ENCODE peak calls at places on chromosomes 4 and X, in ten cellular contexts. W is SK-MEL-5; C is kidney epithelial cell; G is nucleus accumbens; L is A172; Y is iPS-NIHi11; H is AG10803; K is activated CD4-positive, alpha-beta T cell treated with anti-CD3 and anti-CD28 coated beads, Interleukin-2, amount 50 U/mL, for 24 hours; Z is A673; T is GM12865. B is an unnamed sample.

GRCh38 chr4:68466185-68466584 is 18.9 kb downstream of the TMPRSS11E start:
- DNase-seq in W (peak), C (peak), G (no peak), L (peak), Y (no peak), H (peak), K (no peak), Z (no peak), T (no peak), B (no peak)

GRCh38 chrX:134599173-134599914 is 58.9 kb downstream of the PLAC1 start:
- DNase-seq in W (no peak), C (no peak), G (no peak), L (no peak), Y (no peak), H (peak), K (peak), Z (no peak), T (peak), B (no peak)

GRCh38 chr4:75107703-75108612 is 175.0 kb downstream of the PARM1 start:
- DNase-seq in W (no peak), C (no peak), G (no peak), L (no peak), Y (no peak), H (no peak), K (no peak), Z (no peak), T (no peak), B (no peak)

GRCh38 chr4:124804584-124804983 is 92.1 kb upstream of the ANKRD50 start:
- DNase-seq in W (no peak), C (no peak), G (no peak), L (no peak), Y (no peak), H (peak), K (no peak), Z (no peak), T (no peak), B (no peak)

GRCh38 chr4:55291227-55291629 is 54.8 kb upstream of the SRD5A3 start:
- DNase-seq in W (no peak), C (no peak), G (no peak), L (no peak), Y (no peak), H (peak), K (no peak), Z (no peak), T (no peak), B (no peak)

GRCh38 chr4:140790765-140791164 is 34.6 kb upstream of the TBC1D9 start:
- DNase-seq in W (no peak), C (no peak), G (no peak), L (peak), Y (no peak), H (no peak), K (no peak), Z (no peak), T (peak), B (peak)

GRCh38 chr4:144757969-144758368 is 112.0 kb downstream of the HHIP start:
- DNase-seq in W (no peak), C (no peak), G (no peak), L (no peak), Y (no peak), H (no peak), K (no peak), Z (no peak), T (no peak), B (no peak)

GRCh38 chr4:140654516-140654855 is 85.7 kb upstream of the UCP1 start:
- DNase-seq in W (no peak), C (no peak), G (no peak), L (no peak), Y (no peak), H (no peak), K (no peak), Z (no peak), T (no peak), B (no peak)

GRCh38 chr4:131337956-131338355 is 1811.1 kb upstream of the PCDH10 start:
- DNase-seq in W (no peak), C (no peak), G (no peak), L (no peak), Y (no peak), H (no peak), K (no peak), Z (no peak), T (no peak), B (no peak)

GRCh38 chrX:133697656-133698055 is 282.4 kb upstream of the GPC4 start:
- DNase-seq in W (no peak), C (no peak), G (no peak), L (no peak), Y (no peak), H (no peak), K (no peak), Z (no peak), T (no peak), B (no peak)

GRCh38 chr4:48970471-48970921 is 15.6 kb upstream of the CWH43 start:
- DNase-seq in W (peak), C (no peak), G (no peak), L (peak), Y (no peak), H (peak), K (no peak), Z (peak), T (no peak), B (peak)

GRCh38 chr4:17866790-17867189 is 56.0 kb downstream of the NCAPG start:
- DNase-seq in W (no peak), C (no peak), G (no peak), L (no peak), Y (no peak), H (no peak), K (no peak), Z (no peak), T (no peak), B (no peak)

GRCh38 chr4:25953740-25954139 is 39.7 kb downstream of the SMIM20 start:
- DNase-seq in W (no peak), C (no peak), G (no peak), L (peak), Y (no peak), H (no peak), K (no peak), Z (no peak), T (no peak), B (no peak)

GRCh38 chr4:147928400-147928799 is 196.5 kb downstream of the ARHGAP10 start:
- DNase-seq in W (no peak), C (no peak), G (no peak), L (no peak), Y (no peak), H (no peak), K (no peak), Z (peak), T (no peak), B (no peak)

GRCh38 chr4:13524504-13525243 is 19.6 kb downstream of the NKX3-2 start:
- DNase-seq in W (no peak), C (no peak), G (no peak), L (no peak), Y (no peak), H (peak), K (no peak), Z (no peak), T (no peak), B (no peak)

GRCh38 chrX:123989235-123989634 is 27.7 kb downstream of the STAG2 start:
- DNase-seq in W (no peak), C (no peak), G (no peak), L (no peak), Y (no peak), H (no peak), K (no peak), Z (no peak), T (no peak), B (no peak)

GRCh38 chr4:166064706-166065105 is 191.7 kb downstream of the TLL1 start:
- DNase-seq in W (no peak), C (no peak), G (no peak), L (no peak), Y (no peak), H (no peak), K (no peak), Z (no peak), T (no peak), B (no peak)

GRCh38 chr4:26161030-26161824 is 159.6 kb upstream of the RBPJ start:
- DNase-seq in W (peak), C (no peak), G (no peak), L (no peak), Y (peak), H (no peak), K (no peak), Z (no peak), T (peak), B (peak)

GRCh38 chr4:10589308-10589707 is 95.3 kb downstream of the CLNK start:
- DNase-seq in W (peak), C (no peak), G (no peak), L (no peak), Y (peak), H (no peak), K (no peak), Z (peak), T (no peak), B (no peak)

GRCh38 chr4:157012781-157013180 is 41.2 kb upstream of the PDGFC start:
- DNase-seq in W (no peak), C (no peak), G (no peak), L (peak), Y (no peak), H (peak), K (no peak), Z (no peak), T (no peak), B (no peak)

GRCh38 chr4:130849985-130850632 is 1754.2 kb downstream of the C4orf33 start:
- DNase-seq in W (no peak), C (no peak), G (no peak), L (no peak), Y (no peak), H (no peak), K (no peak), Z (peak), T (no peak), B (no peak)

GRCh38 chr4:3415471-3416141 is 26.2 kb upstream of the HGFAC start:
- DNase-seq in W (no peak), C (no peak), G (no peak), L (no peak), Y (peak), H (no peak), K (no peak), Z (no peak), T (no peak), B (no peak)

GRCh38 chrX:113470166-113470565 is 629.5 kb upstream of the AMOT start:
- DNase-seq in W (no peak), C (no peak), G (no peak), L (no peak), Y (no peak), H (no peak), K (no peak), Z (no peak), T (no peak), B (no peak)

GRCh38 chrX:109840585-109840984 is 107.5 kb upstream of the ACSL4 start:
- DNase-seq in W (peak), C (peak), G (peak), L (peak), Y (no peak), H (peak), K (peak), Z (peak), T (no peak), B (peak)

GRCh38 chr4:42605264-42605663 is 51.6 kb downstream of the ATP8A1 start:
- DNase-seq in W (no peak), C (no peak), G (no peak), L (no peak), Y (no peak), H (no peak), K (no peak), Z (no peak), T (no peak), B (no peak)

GRCh38 chr4:128528793-128529553 is 241.4 kb upstream of the PGRMC2 start:
- DNase-seq in W (peak), C (peak), G (no peak), L (peak), Y (peak), H (peak), K (no peak), Z (peak), T (no peak), B (no peak)

GRCh38 chrX:53356186-53356585 is 66.3 kb downstream of the SMC1A start:
- DNase-seq in W (peak), C (no peak), G (no peak), L (peak), Y (peak), H (no peak), K (no peak), Z (peak), T (peak), B (no peak)

GRCh38 chr4:14693728-14694127 is 308.6 kb upstream of the CPEB2 start:
- DNase-seq in W (no peak), C (no peak), G (no peak), L (no peak), Y (no peak), H (no peak), K (no peak), Z (no peak), T (no peak), B (no peak)

GRCh38 chr4:1593881-1594345 is 90.2 kb downstream of the FAM53A start:
- DNase-seq in W (no peak), C (no peak), G (no peak), L (no peak), Y (peak), H (no peak), K (no peak), Z (no peak), T (no peak), B (no peak)

GRCh38 chr4:20381005-20381404 is 129.3 kb downstream of the SLIT2 start:
- DNase-seq in W (no peak), C (no peak), G (no peak), L (no peak), Y (no peak), H (no peak), K (no peak), Z (no peak), T (no peak), B (no peak)

GRCh38 chr4:163109967-163110366 is 56.7 kb downstream of the NAF1 start:
- DNase-seq in W (no peak), C (no peak), G (no peak), L (no peak), Y (no peak), H (no peak), K (no peak), Z (no peak), T (no peak), B (no peak)

GRCh38 chrX:118368398-118368797 is 22.5 kb downstream of the WDR44 start:
- DNase-seq in W (no peak), C (no peak), G (no peak), L (no peak), Y (no peak), H (no peak), K (no peak), Z (no peak), T (no peak), B (no peak)

GRCh38 chr4:158850800-158851644 is 82.2 kb downstream of the FNIP2 start:
- DNase-seq in W (peak), C (no peak), G (no peak), L (peak), Y (no peak), H (peak), K (no peak), Z (peak), T (peak), B (peak)